ENCODE peak calls at places on chromosomes 13 and 19, in nine cellular contexts. V, R, U, I, N, Y, J, B and P are unnamed samples.

GRCh38 chr19:12834418-12834943 is at the start of gene RTBDN:
- DNase-seq in I (no peak), Y (no peak), U (no peak), R (no peak), N (no peak), J (no peak), B (no peak), V (no peak), P (no peak)

GRCh38 chr19:53503126-53503525 is 34.8 kb upstream of the ZNF331 start:
- DNase-seq in Y (no peak), J (no peak), B (no peak), V (no peak), I (no peak), U (no peak), R (no peak), N (no peak), P (no peak)

GRCh38 chr19:801861-802496 is 4.7 kb downstream of the PTBP1 start:
- DNase-seq in J (no peak), N (no peak), Y (no peak), U (no peak), V (peak), B (no peak), R (no peak), I (peak), P (no peak)

GRCh38 chr19:34145741-34146202 is 26.5 kb upstream of the LSM14A start:
- DNase-seq in U (no peak), Y (no peak), N (peak), B (peak), V (peak), R (no peak), J (peak), I (peak), P (peak)

GRCh38 chr13:101575591-101575990 is 123.1 kb downstream of the ITGBL1 start:
- DNase-seq in J (no peak), U (no peak), V (no peak), R (no peak), I (peak), Y (no peak), B (no peak), N (no peak), P (no peak)

GRCh38 chr13:26968431-26969335 is 202.9 kb downstream of the USP12 start:
- DNase-seq in B (no peak), R (no peak), Y (no peak), I (peak), V (peak), N (no peak), J (no peak), U (no peak), P (peak)

GRCh38 chr13:40126301-40127085 is 471.0 kb downstream of the COG6 start:
- DNase-seq in Y (no peak), V (no peak), N (no peak), B (no peak), R (no peak), U (no peak), J (no peak), I (no peak), P (no peak)

GRCh38 chr13:108895220-108895704 is 265.9 kb downstream of the MYO16 start:
- DNase-seq in J (peak), R (no peak), V (no peak), N (no peak), U (peak), B (peak), I (peak), Y (no peak), P (peak)

GRCh38 chr19:3618144-3618810 is 8.3 kb downstream of the CACTIN start:
- DNase-seq in U (no peak), I (peak), V (peak), J (peak), B (no peak), N (peak), R (peak), Y (no peak), P (peak)

GRCh38 chr13:78881746-78882145 is 222.8 kb upstream of the OBI1 start:
- DNase-seq in B (no peak), I (no peak), J (no peak), N (no peak), U (no peak), V (no peak), Y (no peak), R (no peak), P (no peak)

GRCh38 chr13:99656843-99657506 is 155.7 kb downstream of the TM9SF2 start:
- DNase-seq in J (no peak), U (no peak), I (no peak), V (no peak), N (no peak), Y (no peak), R (no peak), B (no peak), P (no peak)

GRCh38 chr13:41995946-41996345 is 35.0 kb upstream of the VWA8 start:
- DNase-seq in I (peak), J (no peak), N (no peak), B (no peak), R (no peak), Y (peak), V (no peak), U (peak), P (no peak)

GRCh38 chr13:114124921-114125320 is 7.5 kb downstream of the RASA3 start:
- DNase-seq in N (peak), Y (peak), V (no peak), R (no peak), B (no peak), U (no peak), J (no peak), I (peak), P (no peak)

GRCh38 chr13:24052547-24052981 is 108.0 kb upstream of the SPATA13 start:
- DNase-seq in J (no peak), B (no peak), R (no peak), I (no peak), Y (no peak), U (no peak), V (no peak), N (no peak), P (no peak)

GRCh38 chr19:41341669-41342490 is 11.8 kb downstream of the TGFB1 start:
- DNase-seq in Y (no peak), N (no peak), J (peak), V (no peak), R (no peak), U (no peak), B (no peak), I (no peak), P (no peak)

GRCh38 chr13:113398963-113399754 is 35.2 kb upstream of the GRTP1 start:
- DNase-seq in N (no peak), U (peak), J (no peak), R (no peak), V (no peak), I (no peak), B (no peak), Y (no peak), P (no peak)

GRCh38 chr19:900302-901111 is 7.2 kb downstream of the RNU6-9 start:
- DNase-seq in Y (no peak), J (no peak), V (no peak), B (no peak), R (no peak), I (no peak), N (no peak), U (no peak), P (no peak)

GRCh38 chr19:49950956-49951526 is 9.9 kb downstream of the SIGLEC11 start:
- DNase-seq in Y (no peak), J (no peak), V (no peak), I (no peak), R (no peak), B (no peak), N (no peak), U (no peak), P (no peak)

GRCh38 chr13:111502957-111503356 is 182.5 kb downstream of the TEX29 start:
- DNase-seq in R (no peak), Y (no peak), N (no peak), J (no peak), I (no peak), U (no peak), B (no peak), V (no peak), P (no peak)

GRCh38 chr13:26599403-26599802 is 41.9 kb downstream of the WASF3 start:
- DNase-seq in Y (no peak), J (no peak), N (no peak), R (no peak), U (no peak), V (no peak), B (no peak), I (no peak), P (no peak)

GRCh38 chr13:31793246-31793645 is 53.9 kb downstream of the RXFP2 start:
- DNase-seq in R (no peak), Y (no peak), U (no peak), B (no peak), V (no peak), N (no peak), J (no peak), I (peak), P (peak)

GRCh38 chr13:33224191-33224590 is 61.4 kb downstream of the STARD13 start:
- DNase-seq in I (no peak), V (no peak), U (no peak), N (no peak), B (no peak), Y (no peak), J (no peak), R (no peak), P (no peak)

GRCh38 chr13:23748591-23748990 is 140.6 kb downstream of the MIPEP start:
- DNase-seq in U (no peak), Y (no peak), J (no peak), R (no peak), B (no peak), I (no peak), V (no peak), N (no peak), P (no peak)

GRCh38 chr19:5060591-5061339 is 91.9 kb downstream of the KDM4B start:
- DNase-seq in N (no peak), I (no peak), J (no peak), U (no peak), R (no peak), Y (no peak), V (no peak), B (no peak), P (no peak)

GRCh38 chr13:60617863-60618733 is 221.1 kb downstream of the TDRD3 start:
- DNase-seq in J (no peak), U (no peak), V (peak), N (no peak), R (no peak), B (no peak), Y (no peak), I (peak), P (no peak)

GRCh38 chr13:106100261-106100919 is 435.1 kb downstream of the EFNB2 start:
- DNase-seq in U (no peak), I (no peak), V (no peak), Y (no peak), B (no peak), J (peak), N (no peak), R (no peak), P (peak)

GRCh38 chr13:109717686-109718085 is 68.7 kb downstream of the IRS2 start:
- DNase-seq in R (no peak), B (no peak), V (no peak), Y (no peak), N (no peak), J (no peak), U (no peak), I (no peak), P (no peak)

GRCh38 chr13:26186995-26187394 is 35.1 kb downstream of the RNF6 start:
- DNase-seq in N (no peak), J (peak), B (no peak), U (no peak), V (peak), I (no peak), Y (no peak), R (no peak), P (no peak)

GRCh38 chr19:42548545-42548944 is 20.3 kb upstream of the CEACAM1 start:
- DNase-seq in R (no peak), J (no peak), Y (no peak), N (no peak), V (no peak), B (no peak), U (no peak), I (no peak), P (no peak)

GRCh38 chr19:15283141-15283885 is 49.0 kb downstream of the BRD4 start:
- DNase-seq in R (no peak), B (no peak), I (peak), J (no peak), N (no peak), Y (no peak), U (no peak), V (no peak), P (peak)

GRCh38 chr19:4375620-4376228 is 24.6 kb downstream of the SH3GL1 start:
- DNase-seq in V (peak), Y (no peak), N (no peak), B (peak), J (peak), U (no peak), I (peak), R (no peak), P (no peak)

GRCh38 chr19:45368127-45368526 is 2.2 kb downstream of the ERCC2 start:
- DNase-seq in N (no peak), R (no peak), B (no peak), Y (no peak), V (no peak), I (no peak), J (no peak), U (no peak), P (no peak)

GRCh38 chr13:44932850-44933251 is 56.4 kb downstream of the NUFIP1 start:
- DNase-seq in J (no peak), B (no peak), Y (no peak), N (no peak), I (peak), U (no peak), R (no peak), V (peak), P (no peak)